ENCODE peak calls at places on chromosomes 7 and 10, in nine cellular contexts. Z is hippocampal formation; E is mesendoderm; G is WTC11; I is HTR-8/SVneo; P is NAMALWA; K is naive thymus-derived CD4-positive, alpha-beta T cell; T is fibroblast of gingiva; R is T-helper 9 cell. A is an unnamed sample.

GRCh38 chr7:130342701-130343380 is 1.8 kb upstream of the CPA5 start:
- DNase-seq in Z (no peak), E (no peak), P (no peak), T (no peak), I (no peak), R (no peak), G (no peak), K (no peak), A (no peak)

GRCh38 chr7:99380823-99381663 is 6.5 kb downstream of the ARPC1B start:
- DNase-seq in E (no peak), Z (no peak), G (no peak), R (peak), T (no peak), K (peak), P (peak), I (no peak), A (no peak)

GRCh38 chr10:47050618-47051455 is 139.6 kb downstream of the PTPN20 start:
- DNase-seq in K (no peak), I (no peak), P (no peak), T (no peak), G (no peak), Z (no peak), E (peak), R (no peak), A (no peak)

GRCh38 chr10:110446954-110447608 is 50.6 kb upstream of the DUSP5 start:
- DNase-seq in P (no peak), K (no peak), G (no peak), R (no peak), E (peak), Z (no peak), T (peak), I (peak), A (peak)

GRCh38 chr7:140489021-140489349 is 9.7 kb upstream of the MKRN1 start:
- DNase-seq in G (no peak), Z (no peak), T (no peak), E (peak), R (no peak), P (no peak), K (no peak), I (no peak), A (no peak)

GRCh38 chr7:84841809-84842208 is 345.0 kb downstream of the SEMA3D start:
- DNase-seq in P (no peak), K (no peak), E (no peak), G (no peak), I (no peak), Z (no peak), T (peak), R (no peak), A (no peak)

GRCh38 chr7:118844748-118845147 is 620.2 kb downstream of the ANKRD7 start:
- DNase-seq in Z (no peak), T (no peak), R (no peak), I (no peak), P (no peak), E (no peak), K (no peak), G (no peak), A (no peak)

GRCh38 chr7:51198654-51199053 is 118.0 kb downstream of the COBL start:
- DNase-seq in I (no peak), R (no peak), P (peak), K (no peak), E (no peak), T (no peak), G (no peak), Z (no peak), A (no peak)

GRCh38 chr10:11045995-11046394 is 28.3 kb downstream of the CELF2 start:
- DNase-seq in P (no peak), E (no peak), R (no peak), Z (no peak), I (no peak), K (no peak), T (no peak), G (no peak), A (no peak)

GRCh38 chr10:43944742-43945730 is 296.4 kb upstream of the ZNF32 start:
- DNase-seq in G (no peak), P (no peak), Z (no peak), R (no peak), I (no peak), E (no peak), K (no peak), T (no peak), A (no peak)

GRCh38 chr7:20661884-20662283 is 46.4 kb downstream of the ABCB5 start:
- DNase-seq in G (no peak), Z (no peak), R (no peak), P (no peak), I (no peak), K (no peak), T (no peak), E (no peak), A (no peak)

GRCh38 chr10:78969719-78970118 is 99.0 kb upstream of the ZMIZ1 start:
- DNase-seq in T (no peak), R (no peak), P (no peak), Z (no peak), K (no peak), G (no peak), I (no peak), E (no peak), A (no peak)

GRCh38 chr7:14505906-14506305 is 396.6 kb downstream of the DGKB start:
- DNase-seq in R (no peak), K (no peak), T (no peak), Z (no peak), I (no peak), E (no peak), G (no peak), P (no peak), A (no peak)

GRCh38 chr7:22561356-22561755 is 61.4 kb upstream of the STEAP1B start:
- DNase-seq in R (no peak), P (no peak), I (peak), T (peak), G (peak), K (no peak), E (peak), Z (peak), A (no peak)

GRCh38 chr7:157474685-157475084 is 137.9 kb downstream of the DNAJB6 start:
- DNase-seq in G (peak), T (no peak), K (no peak), I (no peak), R (no peak), Z (no peak), E (peak), P (peak), A (no peak)